ENCODE peak calls at places on chromosomes 4 and X, in five cellular contexts. Z is GM12878, M is A549, V is K562, A is HepG2. U is an unnamed sample.

GRCh38 chr4:137534516-137534915 is 2.2 kb upstream of the PCDH18 start:
- DNase-seq in Z (no peak), M (no peak), V (no peak), A (no peak), U (no peak)

GRCh38 chr4:1784789-1785591 is 8.1 kb upstream of the FGFR3 start:
- DNase-seq in Z (no peak), M (no peak), V (peak), A (peak), U (no peak)

GRCh38 chr4:184649971-184650855 is 675 bp downstream of the PRIMPOL start:
- DNase-seq in Z (no peak), M (peak), V (peak), A (peak), U (peak)

GRCh38 chrX:30971761-30972603 is 82.9 kb upstream of the TAB3 start:
- DNase-seq in Z (no peak), M (peak), V (peak), A (peak), U (peak)

GRCh38 chr4:87077834-87078585 is 142.4 kb downstream of the KLHL8 start:
- DNase-seq in Z (no peak), M (no peak), V (no peak), A (no peak), U (no peak)

GRCh38 chrX:13418126-13419091 is 98.6 kb upstream of the ATXN3L start:
- DNase-seq in Z (no peak), M (peak), V (no peak), A (no peak), U (no peak)

GRCh38 chrX:47156611-47157520 is 11.8 kb downstream of the RBM10 start:
- DNase-seq in Z (no peak), M (no peak), V (no peak), A (no peak), U (no peak)

GRCh38 chr4:53929955-53930798 is 134.2 kb downstream of the CHIC2 start:
- DNase-seq in Z (peak), M (peak), V (peak), A (peak), U (peak)

GRCh38 chrX:18075603-18076002 is 145.1 kb downstream of the BEND2 start:
- DNase-seq in Z (no peak), M (no peak), V (no peak), A (no peak), U (peak)

GRCh38 chr4:101348367-101348827 is 1.1 kb upstream of the PPP3CA start:
- DNase-seq in Z (no peak), M (no peak), V (no peak), A (no peak), U (peak)

GRCh38 chr4:142567199-142567598 is 278.9 kb downstream of the INPP4B start:
- DNase-seq in Z (no peak), M (peak), V (no peak), A (no peak), U (peak)

GRCh38 chr4:38837849-38838248 is 18.8 kb downstream of the TLR6 start:
- DNase-seq in Z (no peak), M (no peak), V (no peak), A (no peak), U (no peak)

GRCh38 chr4:62548765-62549164 is 1348.6 kb downstream of the ADGRL3 start:
- DNase-seq in Z (no peak), M (no peak), V (no peak), A (no peak), U (no peak)

GRCh38 chr4:95732061-95732460 is 107.8 kb upstream of the PDHA2 start:
- DNase-seq in Z (no peak), M (peak), V (no peak), A (no peak), U (no peak)

GRCh38 chr4:155973639-155974475 is 20.2 kb upstream of the CTSO start:
- DNase-seq in Z (no peak), M (no peak), V (no peak), A (no peak), U (peak)

GRCh38 chr4:85869156-85869555 is 394.2 kb downstream of the ARHGAP24 start:
- DNase-seq in Z (no peak), M (no peak), V (no peak), A (no peak), U (peak)

GRCh38 chrX:106927700-106928099 is 7.5 kb downstream of the CLDN2 start:
- DNase-seq in Z (no peak), M (peak), V (no peak), A (peak), U (no peak)

GRCh38 chrX:57821703-57822375 is 88.4 kb downstream of the ZXDA start:
- DNase-seq in Z (peak), M (peak), V (peak), A (peak), U (peak)

GRCh38 chr4:56264861-56265260 is 122.4 kb downstream of the AASDH start:
- DNase-seq in Z (no peak), M (no peak), V (no peak), A (no peak), U (no peak)

GRCh38 chr4:183503497-183504063 is 1.3 kb upstream of the ING2 start:
- DNase-seq in Z (peak), M (no peak), V (peak), A (no peak), U (no peak)

GRCh38 chr4:56986192-56986591 is 7.5 kb downstream of the POLR2B start:
- DNase-seq in Z (no peak), M (no peak), V (no peak), A (no peak), U (no peak)

GRCh38 chrX:84047339-84047738 is 140.7 kb downstream of the RPS6KA6 start:
- DNase-seq in Z (no peak), M (no peak), V (no peak), A (no peak), U (peak)

GRCh38 chr4:101604976-101605375 is 185.6 kb upstream of the BANK1 start:
- DNase-seq in Z (no peak), M (no peak), V (no peak), A (no peak), U (no peak)

GRCh38 chr4:151436093-151436518 is 27.1 kb downstream of the FHIP1A start:
- DNase-seq in Z (no peak), M (no peak), V (no peak), A (no peak), U (no peak)
- TF ChIP-seq JUNB in Z (no peak), M (no peak), V (no peak), A (no peak), U (no peak)

GRCh38 chr4:162707962-162708361 is 458.7 kb downstream of the NAF1 start:
- DNase-seq in Z (no peak), M (no peak), V (no peak), A (no peak), U (no peak)
- TF ChIP-seq JUNB in Z (no peak), M (no peak), V (no peak), A (no peak), U (no peak)

GRCh38 chrX:150844016-150844415 is 54.5 kb downstream of the CD99L2 start:
- DNase-seq in Z (no peak), M (peak), V (no peak), A (no peak), U (no peak)
- TF ChIP-seq JUNB in Z (no peak), M (no peak), V (no peak), A (no peak), U (no peak)

DNA sequence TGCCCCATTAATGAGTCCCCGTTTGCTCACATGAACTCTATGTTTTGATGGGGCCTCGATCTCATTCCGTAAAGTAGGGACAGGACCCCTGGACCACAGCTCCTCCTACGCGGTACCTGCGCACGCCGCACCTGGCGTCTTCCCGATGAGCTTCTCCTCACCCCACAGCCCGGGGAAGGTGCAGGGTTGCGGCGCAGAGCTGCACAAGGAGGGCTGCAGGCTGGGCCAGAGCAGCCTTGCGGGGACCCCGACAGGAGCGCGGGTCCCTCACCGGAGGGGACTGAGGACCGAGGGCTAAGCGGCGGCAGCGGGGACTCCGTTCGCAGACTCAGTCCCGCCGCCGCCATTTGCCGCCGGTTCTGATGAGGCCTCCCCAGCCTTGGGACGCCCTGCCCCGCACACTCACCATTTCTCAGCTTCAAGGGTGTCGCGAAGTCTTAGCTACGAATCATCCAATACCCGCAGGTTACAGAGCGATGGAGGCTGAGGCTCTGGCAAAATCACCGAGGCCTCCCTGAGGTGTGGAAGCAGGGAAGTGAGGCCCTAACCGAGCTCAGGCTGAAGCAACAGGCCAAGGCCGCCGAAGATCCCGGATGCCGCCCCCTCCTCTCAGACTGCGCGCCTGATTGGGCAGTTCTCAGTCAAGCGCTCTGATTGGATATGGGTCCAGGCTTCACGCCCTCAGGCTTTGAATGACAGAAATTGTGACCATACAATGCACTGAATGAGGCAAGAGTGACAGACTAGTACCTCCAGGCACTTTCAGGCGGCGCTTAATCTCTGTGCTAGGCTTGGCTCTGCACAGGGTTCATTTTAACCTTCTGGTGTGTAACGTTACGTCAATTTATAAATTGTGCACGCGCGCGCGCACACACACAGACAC is 25.1 kb downstream of the ZNF721 start:
- DNase-seq in Z (peak), M (peak), V (peak), A (peak), U (peak)
- TF ChIP-seq JUNB in Z (no peak), M (no peak), V (no peak), A (no peak), U (no peak)

GRCh38 chr4:124952601-124953000 is 240.1 kb upstream of the ANKRD50 start:
- DNase-seq in Z (no peak), M (no peak), V (no peak), A (no peak), U (no peak)

GRCh38 chr4:124948976-124949597 is 236.6 kb upstream of the ANKRD50 start:
- DNase-seq in Z (no peak), M (peak), V (no peak), A (no peak), U (no peak)

GRCh38 chr4:124955476-124955875 is 242.9 kb upstream of the ANKRD50 start:
- DNase-seq in Z (no peak), M (no peak), V (no peak), A (no peak), U (no peak)

GRCh38 chr4:124947622-124948265 is 235.2 kb upstream of the ANKRD50 start:
- DNase-seq in Z (no peak), M (no peak), V (no peak), A (no peak), U (no peak)

DNA sequence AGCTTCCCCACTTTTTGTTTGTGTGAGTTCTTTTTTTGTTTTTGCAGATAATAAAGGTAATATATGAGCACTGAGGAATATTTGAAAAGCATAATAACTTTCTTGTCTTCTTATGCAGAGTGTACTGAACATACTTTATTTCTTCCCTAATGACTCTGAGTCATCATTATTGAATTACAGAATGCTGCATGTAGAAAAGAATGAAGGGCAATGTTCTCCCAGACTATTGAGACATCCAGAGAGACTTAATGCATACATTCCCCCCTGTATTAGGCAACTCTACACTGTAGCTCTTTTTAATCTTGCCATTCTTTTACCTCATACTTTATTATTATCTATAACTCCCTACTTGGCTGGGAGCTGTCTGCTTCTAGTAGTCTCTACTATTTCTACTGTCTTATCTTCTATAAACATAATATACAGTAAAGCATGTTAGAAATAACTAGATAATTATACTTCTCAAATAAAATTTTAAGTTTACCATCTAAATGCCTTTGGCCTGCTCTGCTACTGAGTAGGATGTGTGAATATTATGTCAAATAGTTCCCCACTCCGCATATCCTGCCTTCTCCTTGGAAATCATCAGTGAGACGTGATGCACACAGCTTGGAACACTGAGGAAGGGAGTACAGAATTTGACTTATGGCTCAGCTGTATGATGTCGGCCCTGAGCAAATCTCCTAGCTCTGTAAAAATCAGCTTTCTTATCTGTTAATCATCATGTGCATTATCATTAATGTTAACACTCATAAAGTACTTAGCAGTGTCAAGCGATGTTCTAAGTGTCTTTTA is 240.7 kb upstream of the ANKRD50 start:
- DNase-seq in Z (no peak), M (no peak), V (no peak), A (no peak), U (no peak)
- TF ChIP-seq JUNB in Z (no peak), M (no peak), V (no peak), A (no peak), U (no peak)